ENCODE peak calls at places on chromosomes 13 and 19, in eight cellular contexts. B is IMR-90, V is Karpas-422, H is pancreas, R is heart right ventricle, G is thyroid gland, N is adipocyte, K is upper lobe of right lung. T is an unnamed sample. For H3K36me3, the result is how much of the 10 kb centered on the place peaks cover.

GRCh38 chr13:84130739-84131138 is 248.5 kb upstream of the SLITRK1 start:
- DNase-seq in B (no peak), V (no peak), H (no peak), R (no peak), G (no peak), N (no peak), K (no peak), T (no peak)

GRCh38 chr13:84574851-84575250 is 692.6 kb upstream of the SLITRK1 start:
- DNase-seq in B (peak), V (peak), H (no peak), R (no peak), G (no peak), N (peak), K (no peak), T (no peak)

GRCh38 chr19:41327499-41328156 is 17.7 kb downstream of the CCDC97 start:
- DNase-seq in B (peak), V (peak), H (peak), R (peak), G (peak), N (no peak), K (peak), T (no peak)

GRCh38 chr19:1244693-1245451 is 3.3 kb downstream of the ATP5F1D start:
- DNase-seq in B (no peak), V (no peak), H (peak), R (peak), G (peak), N (no peak), K (peak), T (no peak)

GRCh38 chr13:30880756-30881155 is 25.3 kb upstream of the MEDAG start:
- DNase-seq in B (peak), V (no peak), H (no peak), R (no peak), G (no peak), N (peak), K (no peak), T (no peak)

GRCh38 chr13:31000889-31001288 is 68.4 kb downstream of the TEX26 start:
- DNase-seq in B (no peak), V (no peak), H (no peak), R (no peak), G (no peak), N (no peak), K (no peak), T (no peak)

GRCh38 chr19:39126593-39127187 is 1.1 kb downstream of the PAK4 start:
- DNase-seq in B (no peak), V (no peak), H (peak), R (no peak), G (no peak), N (peak), K (no peak), T (no peak)

GRCh38 chr19:37332839-37333238 is 38.1 kb upstream of the ZNF527 start:
- DNase-seq in B (no peak), V (no peak), H (no peak), R (no peak), G (no peak), N (no peak), K (no peak), T (no peak)

GRCh38 chr19:6060600-6061391 is 49.5 kb downstream of the RFX2 start:
- DNase-seq in B (peak), V (no peak), H (no peak), R (no peak), G (no peak), N (no peak), K (no peak), T (no peak)

GRCh38 chr13:44014501-44014900 is 134.8 kb downstream of the LACC1 start:
- DNase-seq in B (no peak), V (no peak), H (no peak), R (no peak), G (no peak), N (no peak), K (no peak), T (no peak)

GRCh38 chr13:113400621-113401451 is 36.9 kb upstream of the GRTP1 start:
- DNase-seq in B (no peak), V (no peak), H (no peak), R (peak), G (peak), N (no peak), K (peak), T (no peak)

GRCh38 chr13:40433577-40433976 is 232.9 kb downstream of the FOXO1 start:
- DNase-seq in B (no peak), V (peak), H (no peak), R (no peak), G (no peak), N (no peak), K (no peak), T (no peak)

GRCh38 chr13:84553252-84553651 is 671.0 kb upstream of the SLITRK1 start:
- DNase-seq in B (no peak), V (no peak), H (no peak), R (no peak), G (no peak), N (no peak), K (no peak), T (no peak)

GRCh38 chr13:40273173-40274000 is 393.1 kb downstream of the FOXO1 start:
- DNase-seq in B (no peak), V (no peak), H (no peak), R (no peak), G (no peak), N (no peak), K (no peak), T (no peak)

GRCh38 chr13:110320645-110321044 is 13.6 kb downstream of the COL4A2 start:
- DNase-seq in B (no peak), V (no peak), H (no peak), R (no peak), G (no peak), N (no peak), K (no peak), T (no peak)

GRCh38 chr13:41150058-41150457 is 17.5 kb upstream of the KBTBD6 start:
- DNase-seq in B (no peak), V (no peak), H (no peak), R (no peak), G (no peak), N (no peak), K (no peak), T (no peak)

GRCh38 chr19:38031423-38031770 is 124.4 kb downstream of the SIPA1L3 start:
- DNase-seq in B (peak), V (no peak), H (no peak), R (no peak), G (no peak), N (no peak), K (no peak), T (no peak)

GRCh38 chr19:1402411-1403070 is 1.2 kb upstream of the GAMT start:
- DNase-seq in B (no peak), V (no peak), H (no peak), R (no peak), G (no peak), N (no peak), K (no peak), T (no peak)

GRCh38 chr13:19862511-19863313 is 737 bp downstream of the ZMYM5 start:
- DNase-seq in B (peak), V (peak), H (no peak), R (peak), G (peak), N (peak), K (peak), T (no peak)

GRCh38 chr13:111008351-111008750 is 93.5 kb upstream of the ANKRD10 start:
- DNase-seq in B (no peak), V (no peak), H (no peak), R (no peak), G (no peak), N (no peak), K (no peak), T (no peak)

GRCh38 chr19:51754770-51755169 is 3.1 kb upstream of the FPR1 start:
- DNase-seq in B (no peak), V (no peak), H (no peak), R (no peak), G (no peak), N (no peak), K (no peak), T (no peak)

GRCh38 chr19:6276447-6276846 is 3.3 kb downstream of the MLLT1 start:
- DNase-seq in B (peak), V (no peak), H (no peak), R (peak), G (peak), N (peak), K (peak), T (peak)

GRCh38 chr13:63864171-63864902 is 2448.7 kb upstream of the PCDH20 start:
- DNase-seq in B (peak), V (peak), H (no peak), R (no peak), G (no peak), N (peak), K (no peak), T (no peak)

GRCh38 chr13:60001892-60002291 is 161.8 kb downstream of the DIAPH3 start:
- DNase-seq in B (no peak), V (no peak), H (no peak), R (no peak), G (no peak), N (no peak), K (no peak), T (no peak)

GRCh38 chr13:48401480-48401879 is 11.4 kb downstream of the LPAR6 start:
- DNase-seq in B (no peak), V (no peak), H (no peak), R (no peak), G (no peak), N (peak), K (no peak), T (no peak)

GRCh38 chr19:15550847-15551182 is 42.5 kb downstream of the CYP4F22 start:
- DNase-seq in B (no peak), V (no peak), H (no peak), R (no peak), G (no peak), N (peak), K (no peak), T (no peak)

GRCh38 chr13:29436291-29436690 is 159.2 kb downstream of the SLC7A1 start:
- DNase-seq in B (peak), V (no peak), H (no peak), R (no peak), G (peak), N (peak), K (no peak), T (no peak)

GRCh38 chr13:97161832-97162231 is 60.3 kb upstream of the MBNL2 start:
- DNase-seq in B (no peak), V (no peak), H (no peak), R (no peak), G (no peak), N (no peak), K (no peak), T (no peak)

GRCh38 chr19:1069009-1069779 is 2.2 kb downstream of the ARHGAP45 start:
- DNase-seq in B (no peak), V (peak), H (no peak), R (peak), G (peak), N (no peak), K (peak), T (no peak)

GRCh38 chr19:1860133-1860775 is 3.1 kb downstream of the KLF16 start:
- DNase-seq in B (peak), V (peak), H (peak), R (no peak), G (peak), N (peak), K (no peak), T (no peak)

GRCh38 chr19:18107235-18108083 is 9.9 kb downstream of the MAST3 start:
- DNase-seq in B (no peak), V (no peak), H (no peak), R (no peak), G (no peak), N (no peak), K (no peak), T (no peak)

GRCh38 chr13:35475960-35476943 is at the start of gene MAB21L1:
- DNase-seq in B (peak), V (peak), H (no peak), R (peak), G (peak), N (peak), K (no peak), T (no peak)

GRCh38 chr13:72839831-72840426 is 58.0 kb downstream of the PIBF1 start:
- DNase-seq in B (peak), V (peak), H (peak), R (no peak), G (peak), N (peak), K (no peak), T (no peak)

GRCh38 chr13:109874921-109875454 is 88.6 kb upstream of the IRS2 start:
- DNase-seq in B (peak), V (no peak), H (no peak), R (no peak), G (peak), N (peak), K (no peak), T (no peak)

GRCh38 chr19:33234736-33235135 is 9.1 kb upstream of the SLC7A10 start:
- DNase-seq in B (no peak), V (no peak), H (no peak), R (no peak), G (no peak), N (no peak), K (no peak), T (no peak)
- H3K36me3 ChIP-seq in B (under half), V (under half), H (under half), R (under half), G (under half), N (under half), K (under half), T (under half)

GRCh38 chr19:46782355-46783019 is 5.9 kb downstream of the SLC1A5 start:
- DNase-seq in B (no peak), V (no peak), H (no peak), R (no peak), G (no peak), N (no peak), K (no peak), T (no peak)

GRCh38 chr19:46785980-46786235 is 2.5 kb downstream of the SLC1A5 start:
- DNase-seq in B (no peak), V (no peak), H (no peak), R (no peak), G (no peak), N (no peak), K (no peak), T (no peak)

GRCh38 chr19:46785054-46785979 is 3.1 kb downstream of the SLC1A5 start:
- DNase-seq in B (peak), V (peak), H (no peak), R (no peak), G (no peak), N (no peak), K (no peak), T (no peak)

GRCh38 chr19:46784262-46785053 is 3.9 kb downstream of the SLC1A5 start:
- DNase-seq in B (peak), V (peak), H (peak), R (peak), G (peak), N (peak), K (peak), T (no peak)

DNA sequence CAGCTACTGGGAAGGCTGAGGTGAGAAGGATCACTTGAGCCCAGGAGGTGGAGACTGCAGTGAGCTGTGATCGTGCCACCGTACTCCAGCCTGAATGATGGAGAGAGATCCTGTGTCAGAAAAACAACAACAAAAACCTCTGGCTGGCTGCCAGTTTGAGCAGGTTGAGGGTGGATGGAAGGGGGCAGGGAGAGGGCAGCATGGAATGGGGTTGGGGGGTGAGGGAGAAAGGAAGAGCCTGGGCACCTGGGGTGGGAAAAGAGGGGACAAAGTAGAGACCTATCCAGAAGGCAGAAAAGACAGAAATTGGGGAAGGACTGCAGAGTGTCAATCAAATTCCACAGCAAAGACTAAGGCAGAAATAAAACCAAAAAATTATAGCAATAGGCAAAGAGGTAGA is 4.7 kb downstream of the SLC1A5 start:
- DNase-seq in B (no peak), V (peak), H (peak), R (no peak), G (no peak), N (no peak), K (no peak), T (no peak)
- H3K36me3 ChIP-seq in B (half or more), V (under half), H (under half), R (under half), G (under half), N (half or more), K (half or more), T (under half)

GRCh38 chr19:49605605-49606004 is 14.6 kb downstream of the PRR12 start:
- DNase-seq in B (no peak), V (no peak), H (no peak), R (no peak), G (no peak), N (no peak), K (no peak), T (no peak)

GRCh38 chr19:49613374-49613773 is 22.4 kb downstream of the PRR12 start:
- DNase-seq in B (no peak), V (no peak), H (no peak), R (no peak), G (no peak), N (no peak), K (no peak), T (no peak)

GRCh38 chr19:49614096-49614857 is 23.3 kb downstream of the PRR12 start:
- DNase-seq in B (peak), V (no peak), H (no peak), R (no peak), G (no peak), N (peak), K (no peak), T (no peak)

DNA sequence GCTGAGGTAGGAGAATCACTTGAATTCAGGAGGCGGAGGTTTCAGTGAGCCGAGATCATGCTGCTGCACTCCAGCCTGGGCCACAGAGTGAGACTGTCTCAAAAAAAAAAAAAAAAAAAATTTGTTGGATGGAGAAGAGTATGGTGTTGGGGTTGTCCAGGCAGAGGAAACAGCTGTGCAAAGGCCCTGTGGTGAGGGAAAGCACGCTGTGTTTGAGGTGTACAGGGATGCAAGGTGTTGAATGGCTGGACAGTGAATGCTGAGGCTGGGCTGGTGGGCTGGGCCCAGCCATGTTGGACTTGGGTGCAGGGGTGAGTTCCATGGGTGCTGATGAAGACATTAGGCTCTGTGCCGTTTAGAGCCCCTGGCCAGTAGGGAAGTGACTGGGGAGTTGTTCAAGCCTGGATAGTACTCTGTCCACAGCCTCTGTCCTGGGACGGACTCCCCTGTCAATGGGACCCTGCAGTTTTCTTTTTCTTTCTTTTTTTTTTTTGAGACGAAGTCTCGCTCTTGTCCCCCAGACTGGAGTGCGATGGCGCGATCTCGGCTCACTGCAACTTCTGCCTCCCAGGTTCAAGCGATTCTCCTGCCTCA is 18.6 kb downstream of the PRR12 start:
- DNase-seq in B (no peak), V (no peak), H (no peak), R (no peak), G (no peak), N (no peak), K (no peak), T (no peak)
- H3K36me3 ChIP-seq in B (under half), V (under half), H (under half), R (half or more), G (under half), N (under half), K (half or more), T (under half)

GRCh38 chr13:52344108-52344507 is 61.9 kb downstream of the THSD1 start:
- DNase-seq in B (no peak), V (no peak), H (no peak), R (no peak), G (no peak), N (no peak), K (no peak), T (no peak)

GRCh38 chr13:52348081-52348480 is 57.9 kb downstream of the THSD1 start:
- DNase-seq in B (peak), V (no peak), H (no peak), R (no peak), G (no peak), N (peak), K (no peak), T (no peak)

GRCh38 chr13:52348983-52349780 is 56.8 kb downstream of the THSD1 start:
- DNase-seq in B (peak), V (no peak), H (no peak), R (no peak), G (no peak), N (peak), K (no peak), T (no peak)

GRCh38 chr13:52345048-52345447 is 60.9 kb downstream of the THSD1 start:
- DNase-seq in B (peak), V (no peak), H (no peak), R (no peak), G (no peak), N (peak), K (no peak), T (no peak)

DNA sequence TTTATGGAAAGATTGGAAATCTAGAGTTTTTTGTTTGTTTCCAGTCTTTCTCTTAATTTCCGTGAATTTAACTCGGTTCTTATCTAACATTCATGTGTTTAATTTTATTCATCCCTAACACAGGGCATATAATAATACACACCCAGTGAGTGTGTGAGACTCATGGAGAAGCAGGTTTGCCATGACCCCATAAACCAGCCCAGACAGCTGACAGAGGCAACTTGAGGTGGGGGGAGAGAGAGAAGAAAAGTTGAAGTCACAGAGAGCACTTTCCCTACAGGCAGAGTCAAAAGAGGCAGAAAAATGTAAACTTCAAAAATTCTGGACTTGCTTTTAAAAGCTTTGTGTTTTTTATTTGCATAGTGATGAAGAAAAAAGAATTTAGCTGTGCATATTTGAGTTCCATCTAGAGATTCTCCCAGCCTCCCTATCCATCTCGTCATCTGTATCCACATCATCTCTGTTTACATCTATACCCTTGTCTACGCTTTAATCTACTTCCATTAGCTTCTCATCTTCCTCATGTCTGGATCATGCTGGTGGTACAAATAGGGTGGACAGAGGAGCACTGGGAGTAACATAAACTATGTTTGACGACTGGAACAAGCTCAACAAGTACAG is 60.2 kb downstream of the THSD1 start:
- DNase-seq in B (peak), V (no peak), H (no peak), R (no peak), G (no peak), N (no peak), K (no peak), T (no peak)
- H3K36me3 ChIP-seq in B (under half), V (under half), H (under half), R (under half), G (under half), N (under half), K (under half), T (under half)

GRCh38 chr19:44990459-44990858 is 10.8 kb upstream of the RELB start:
- DNase-seq in B (no peak), V (no peak), H (no peak), R (no peak), G (no peak), N (no peak), K (no peak), T (no peak)
- H3K36me3 ChIP-seq in B (half or more), V (under half), H (under half), R (half or more), G (under half), N (half or more), K (half or more), T (under half)

GRCh38 chr19:3116621-3117020 is 19.2 kb upstream of the GNA15 start:
- DNase-seq in B (no peak), V (no peak), H (peak), R (no peak), G (no peak), N (no peak), K (no peak), T (no peak)
- H3K36me3 ChIP-seq in B (under half), V (under half), H (under half), R (half or more), G (under half), N (under half), K (under half), T (under half)

DNA sequence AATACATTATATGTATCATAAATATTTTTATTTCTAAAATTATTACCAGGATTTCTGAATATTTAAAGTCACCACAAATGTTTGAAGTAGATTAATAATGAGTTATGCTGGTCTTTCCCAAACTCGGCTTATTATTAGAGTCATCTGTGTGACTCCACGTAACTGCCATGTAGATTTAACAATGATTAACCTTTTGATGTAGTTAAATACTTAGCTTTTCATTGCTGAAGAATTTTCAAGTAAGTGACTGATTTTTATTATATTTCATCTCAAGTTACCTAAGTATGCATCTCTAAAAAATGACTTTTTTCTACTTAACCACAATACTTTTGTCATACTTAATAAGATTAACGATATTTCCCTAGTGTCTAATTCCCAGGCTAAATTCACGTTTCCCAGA is 17.7 kb downstream of the BIVM start:
- DNase-seq in B (no peak), V (no peak), H (no peak), R (no peak), G (no peak), N (no peak), K (no peak), T (no peak)
- H3K36me3 ChIP-seq in B (under half), V (under half), H (under half), R (half or more), G (under half), N (under half), K (under half), T (under half)